ENCODE peak calls at places on chromosomes 13 and 19, in ten cellular contexts. One of them, this sample, is unnamed.

GRCh38 chr19:11444059-11444458 is 8.6 kb downstream of the PRKCSH start:
- DNase-seq in esophagus squamous epithelium: no peak
- DNase-seq in adrenal gland: no peak
- DNase-seq in fibroblast of villous mesenchyme: no peak
- DNase-seq in cardiac muscle cell: no peak
- DNase-seq in uterus: no peak
- DNase-seq in HFF-Myc: no peak
- DNase-seq in ascending aorta: no peak
- DNase-seq in mucosa of descending colon: no peak
- DNase-seq in cardiac fibroblast: no peak
- DNase-seq in this sample: no peak

GRCh38 chr13:100235311-100235901 is 146.5 kb downstream of the PCCA start:
- DNase-seq in esophagus squamous epithelium: no peak
- DNase-seq in adrenal gland: no peak
- DNase-seq in fibroblast of villous mesenchyme: peak; percentile 58
- DNase-seq in cardiac muscle cell: peak; percentile 44
- DNase-seq in uterus: no peak
- DNase-seq in HFF-Myc: peak; percentile 56
- DNase-seq in ascending aorta: no peak
- DNase-seq in mucosa of descending colon: no peak
- DNase-seq in cardiac fibroblast: peak; percentile 68
- DNase-seq in this sample: peak; percentile 50

GRCh38 chr13:111952814-111953213 is 114.1 kb upstream of the SOX1 start:
- DNase-seq in esophagus squamous epithelium: no peak
- DNase-seq in adrenal gland: no peak
- DNase-seq in fibroblast of villous mesenchyme: no peak
- DNase-seq in cardiac muscle cell: no peak
- DNase-seq in uterus: no peak
- DNase-seq in HFF-Myc: no peak
- DNase-seq in ascending aorta: no peak
- DNase-seq in mucosa of descending colon: no peak
- DNase-seq in cardiac fibroblast: no peak
- DNase-seq in this sample: no peak

GRCh38 chr19:48812094-48812929 is 1.5 kb upstream of the BCAT2 start:
- DNase-seq in esophagus squamous epithelium: peak; percentile 28
- DNase-seq in adrenal gland: peak; percentile 85
- DNase-seq in fibroblast of villous mesenchyme: peak; percentile 68
- DNase-seq in cardiac muscle cell: peak; percentile 90
- DNase-seq in uterus: peak; percentile 95
- DNase-seq in HFF-Myc: no peak
- DNase-seq in ascending aorta: peak; percentile 66
- DNase-seq in mucosa of descending colon: peak; percentile 93
- DNase-seq in cardiac fibroblast: peak; percentile 88
- DNase-seq in this sample: no peak

GRCh38 chr19:17424743-17425365 is 5.0 kb downstream of the MVB12A start:
- DNase-seq in esophagus squamous epithelium: no peak
- DNase-seq in adrenal gland: peak; percentile 66
- DNase-seq in fibroblast of villous mesenchyme: peak; percentile 46
- DNase-seq in cardiac muscle cell: peak; percentile 92
- DNase-seq in uterus: no peak
- DNase-seq in HFF-Myc: no peak
- DNase-seq in ascending aorta: no peak
- DNase-seq in mucosa of descending colon: peak; percentile 31
- DNase-seq in cardiac fibroblast: peak; percentile 64
- DNase-seq in this sample: no peak

GRCh38 chr19:18774107-18774506 is 17.0 kb downstream of the COMP start:
- DNase-seq in esophagus squamous epithelium: no peak
- DNase-seq in adrenal gland: no peak
- DNase-seq in fibroblast of villous mesenchyme: no peak
- DNase-seq in cardiac muscle cell: no peak
- DNase-seq in uterus: no peak
- DNase-seq in HFF-Myc: no peak
- DNase-seq in ascending aorta: no peak
- DNase-seq in mucosa of descending colon: no peak
- DNase-seq in cardiac fibroblast: no peak
- DNase-seq in this sample: no peak

GRCh38 chr19:49701271-49701786 is 10.4 kb downstream of the CPT1C start:
- DNase-seq in esophagus squamous epithelium: no peak
- DNase-seq in adrenal gland: no peak
- DNase-seq in fibroblast of villous mesenchyme: no peak
- DNase-seq in cardiac muscle cell: no peak
- DNase-seq in uterus: no peak
- DNase-seq in HFF-Myc: no peak
- DNase-seq in ascending aorta: no peak
- DNase-seq in mucosa of descending colon: no peak
- DNase-seq in cardiac fibroblast: no peak
- DNase-seq in this sample: no peak

GRCh38 chr13:24630851-24631341 is 49.3 kb upstream of the ATP12A start:
- DNase-seq in esophagus squamous epithelium: no peak
- DNase-seq in adrenal gland: no peak
- DNase-seq in fibroblast of villous mesenchyme: peak; percentile 87
- DNase-seq in cardiac muscle cell: peak; percentile 10
- DNase-seq in uterus: no peak
- DNase-seq in HFF-Myc: no peak
- DNase-seq in ascending aorta: no peak
- DNase-seq in mucosa of descending colon: no peak
- DNase-seq in cardiac fibroblast: peak; percentile 52
- DNase-seq in this sample: peak; percentile 3

GRCh38 chr19:932647-933552 is 7.1 kb downstream of the ARID3A start:
- DNase-seq in esophagus squamous epithelium: no peak
- DNase-seq in adrenal gland: peak; percentile 67
- DNase-seq in fibroblast of villous mesenchyme: peak; percentile 97
- DNase-seq in cardiac muscle cell: peak; percentile 71
- DNase-seq in uterus: peak; percentile 80
- DNase-seq in HFF-Myc: peak; percentile 92
- DNase-seq in ascending aorta: no peak
- DNase-seq in mucosa of descending colon: peak; percentile 72
- DNase-seq in cardiac fibroblast: peak; percentile 93
- DNase-seq in this sample: peak; percentile 70

GRCh38 chr13:23610187-23610576 is 40.0 kb downstream of the TNFRSF19 start:
- DNase-seq in esophagus squamous epithelium: no peak
- DNase-seq in adrenal gland: no peak
- DNase-seq in fibroblast of villous mesenchyme: peak; percentile 47
- DNase-seq in cardiac muscle cell: no peak
- DNase-seq in uterus: no peak
- DNase-seq in HFF-Myc: no peak
- DNase-seq in ascending aorta: no peak
- DNase-seq in mucosa of descending colon: no peak
- DNase-seq in cardiac fibroblast: peak; percentile 24
- DNase-seq in this sample: no peak

GRCh38 chr19:50513746-50514345 is at the start of gene ASPDH:
- DNase-seq in esophagus squamous epithelium: no peak
- DNase-seq in adrenal gland: no peak
- DNase-seq in fibroblast of villous mesenchyme: no peak
- DNase-seq in cardiac muscle cell: no peak
- DNase-seq in uterus: no peak
- DNase-seq in HFF-Myc: no peak
- DNase-seq in ascending aorta: no peak
- DNase-seq in mucosa of descending colon: peak; percentile 23
- DNase-seq in cardiac fibroblast: no peak
- DNase-seq in this sample: no peak

GRCh38 chr13:75079226-75079625 is 402.7 kb downstream of the TBC1D4 start:
- DNase-seq in esophagus squamous epithelium: no peak
- DNase-seq in adrenal gland: no peak
- DNase-seq in fibroblast of villous mesenchyme: peak; percentile 6
- DNase-seq in cardiac muscle cell: no peak
- DNase-seq in uterus: no peak
- DNase-seq in HFF-Myc: no peak
- DNase-seq in ascending aorta: no peak
- DNase-seq in mucosa of descending colon: no peak
- DNase-seq in cardiac fibroblast: peak; percentile 14
- DNase-seq in this sample: peak; percentile 33

GRCh38 chr19:10320602-10321416 is 5.0 kb upstream of the FDX2 start:
- DNase-seq in esophagus squamous epithelium: no peak
- DNase-seq in adrenal gland: no peak
- DNase-seq in fibroblast of villous mesenchyme: no peak
- DNase-seq in cardiac muscle cell: no peak
- DNase-seq in uterus: no peak
- DNase-seq in HFF-Myc: no peak
- DNase-seq in ascending aorta: no peak
- DNase-seq in mucosa of descending colon: peak; percentile 41
- DNase-seq in cardiac fibroblast: no peak
- DNase-seq in this sample: no peak

GRCh38 chr13:80483157-80483556 is 142.2 kb upstream of the SPRY2 start:
- DNase-seq in esophagus squamous epithelium: no peak
- DNase-seq in adrenal gland: no peak
- DNase-seq in fibroblast of villous mesenchyme: no peak
- DNase-seq in cardiac muscle cell: no peak
- DNase-seq in uterus: no peak
- DNase-seq in HFF-Myc: no peak
- DNase-seq in ascending aorta: no peak
- DNase-seq in mucosa of descending colon: no peak
- DNase-seq in cardiac fibroblast: no peak
- DNase-seq in this sample: no peak

GRCh38 chr19:1663854-1664253 is 11.4 kb upstream of the TCF3 start:
- DNase-seq in esophagus squamous epithelium: no peak
- DNase-seq in adrenal gland: no peak
- DNase-seq in fibroblast of villous mesenchyme: no peak
- DNase-seq in cardiac muscle cell: no peak
- DNase-seq in uterus: no peak
- DNase-seq in HFF-Myc: no peak
- DNase-seq in ascending aorta: no peak
- DNase-seq in mucosa of descending colon: no peak
- DNase-seq in cardiac fibroblast: no peak
- DNase-seq in this sample: no peak

DNA sequence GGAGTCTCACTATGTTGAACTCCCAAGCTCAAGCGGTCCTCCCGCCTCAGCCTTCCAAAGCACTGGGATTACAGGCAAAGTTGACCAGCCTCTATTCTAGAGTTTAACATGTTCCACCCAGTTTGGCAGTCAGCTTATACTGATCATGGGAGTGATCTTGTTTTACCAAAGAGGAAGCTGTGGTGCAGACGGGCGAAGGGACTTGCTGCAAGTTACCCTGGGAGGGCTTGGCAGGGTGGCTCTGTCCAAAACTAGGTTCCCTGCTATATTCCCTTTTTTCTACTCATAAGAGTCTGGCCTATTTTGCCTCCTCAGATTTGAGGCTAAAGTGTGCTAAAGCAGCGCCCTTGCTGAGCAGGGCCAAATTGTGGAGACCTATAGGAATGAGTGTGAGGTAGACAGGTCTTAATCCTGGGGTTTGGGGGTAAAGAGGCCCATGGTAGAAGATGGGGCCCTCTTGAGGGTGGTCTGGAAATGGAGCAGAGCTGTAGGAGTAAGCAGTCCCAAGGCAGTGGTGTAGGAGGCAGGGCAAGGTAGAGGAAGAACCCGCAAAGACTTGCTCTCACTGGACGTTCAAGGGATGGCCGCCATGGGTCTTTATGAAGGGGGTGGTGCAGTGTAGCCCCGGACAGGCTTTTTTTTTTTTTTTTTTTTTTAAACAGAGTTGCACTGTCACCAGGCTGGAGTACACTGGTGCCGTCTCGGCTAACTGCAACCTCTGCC is 3.3 kb downstream of the RPS19 start:
- DNase-seq in esophagus squamous epithelium: no peak
- DNase-seq in adrenal gland: no peak
- DNase-seq in fibroblast of villous mesenchyme: no peak
- DNase-seq in cardiac muscle cell: no peak
- DNase-seq in uterus: no peak
- DNase-seq in HFF-Myc: no peak
- DNase-seq in ascending aorta: no peak
- DNase-seq in mucosa of descending colon: no peak
- DNase-seq in cardiac fibroblast: no peak
- DNase-seq in this sample: no peak
- H3K4me3 ChIP-seq in esophagus squamous epithelium: no peak overlapping the region
- H3K4me3 ChIP-seq in adrenal gland: no peak overlapping the region
- H3K4me3 ChIP-seq in fibroblast of villous mesenchyme: no peak overlapping the region
- H3K4me3 ChIP-seq in cardiac muscle cell: no peak overlapping the region
- H3K4me3 ChIP-seq in uterus: no peak overlapping the region
- H3K4me3 ChIP-seq in HFF-Myc: peak overlapping the region; percentile 100
- H3K4me3 ChIP-seq in ascending aorta: no peak overlapping the region
- H3K4me3 ChIP-seq in mucosa of descending colon: no peak overlapping the region
- H3K4me3 ChIP-seq in cardiac fibroblast: no peak overlapping the region
- H3K4me3 ChIP-seq in this sample: no peak overlapping the region

DNA sequence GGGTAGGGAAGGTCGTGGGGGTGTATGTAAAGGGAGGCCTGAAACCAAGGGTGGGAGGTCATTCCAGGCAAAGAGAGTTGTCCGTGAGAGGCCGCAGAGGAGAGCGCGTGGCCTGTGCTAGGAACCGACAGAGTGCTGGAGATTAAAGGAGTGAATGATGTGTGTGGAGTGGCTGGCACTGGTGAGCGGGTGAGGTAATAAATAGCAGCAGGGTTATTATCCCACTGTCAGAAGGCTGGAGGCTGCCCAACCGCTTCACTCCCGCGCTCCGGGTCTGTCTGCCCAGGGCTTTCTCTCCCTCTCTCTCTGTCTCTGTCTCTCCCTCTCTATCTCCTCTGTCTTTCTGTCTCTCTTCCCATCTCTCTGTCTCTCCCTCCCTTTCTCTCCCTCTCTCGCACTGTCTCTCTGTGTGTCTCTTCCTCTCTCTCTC is 17.4 kb downstream of the ZNF579 start:
- DNase-seq in esophagus squamous epithelium: no peak
- DNase-seq in adrenal gland: no peak
- DNase-seq in fibroblast of villous mesenchyme: no peak
- DNase-seq in cardiac muscle cell: peak; percentile 69
- DNase-seq in uterus: peak; percentile 84
- DNase-seq in HFF-Myc: no peak
- DNase-seq in ascending aorta: no peak
- DNase-seq in mucosa of descending colon: no peak
- DNase-seq in cardiac fibroblast: peak; percentile 70
- DNase-seq in this sample: no peak
- H3K4me3 ChIP-seq in esophagus squamous epithelium: no peak overlapping the region
- H3K4me3 ChIP-seq in adrenal gland: no peak overlapping the region
- H3K4me3 ChIP-seq in fibroblast of villous mesenchyme: no peak overlapping the region
- H3K4me3 ChIP-seq in cardiac muscle cell: no peak overlapping the region
- H3K4me3 ChIP-seq in uterus: no peak overlapping the region
- H3K4me3 ChIP-seq in HFF-Myc: no peak overlapping the region
- H3K4me3 ChIP-seq in ascending aorta: no peak overlapping the region
- H3K4me3 ChIP-seq in mucosa of descending colon: no peak overlapping the region
- H3K4me3 ChIP-seq in cardiac fibroblast: no peak overlapping the region
- H3K4me3 ChIP-seq in this sample: no peak overlapping the region

GRCh38 chr19:5075603-5076002 is 106.7 kb downstream of the KDM4B start:
- DNase-seq in esophagus squamous epithelium: no peak
- DNase-seq in adrenal gland: no peak
- DNase-seq in fibroblast of villous mesenchyme: no peak
- DNase-seq in cardiac muscle cell: no peak
- DNase-seq in uterus: no peak
- DNase-seq in HFF-Myc: no peak
- DNase-seq in ascending aorta: no peak
- DNase-seq in mucosa of descending colon: no peak
- DNase-seq in cardiac fibroblast: no peak
- DNase-seq in this sample: no peak
- H3K4me3 ChIP-seq in esophagus squamous epithelium: no peak overlapping the region
- H3K4me3 ChIP-seq in adrenal gland: no peak overlapping the region
- H3K4me3 ChIP-seq in fibroblast of villous mesenchyme: no peak overlapping the region
- H3K4me3 ChIP-seq in cardiac muscle cell: no peak overlapping the region
- H3K4me3 ChIP-seq in uterus: no peak overlapping the region
- H3K4me3 ChIP-seq in HFF-Myc: no peak overlapping the region
- H3K4me3 ChIP-seq in ascending aorta: no peak overlapping the region
- H3K4me3 ChIP-seq in mucosa of descending colon: no peak overlapping the region
- H3K4me3 ChIP-seq in cardiac fibroblast: no peak overlapping the region
- H3K4me3 ChIP-seq in this sample: no peak overlapping the region

DNA sequence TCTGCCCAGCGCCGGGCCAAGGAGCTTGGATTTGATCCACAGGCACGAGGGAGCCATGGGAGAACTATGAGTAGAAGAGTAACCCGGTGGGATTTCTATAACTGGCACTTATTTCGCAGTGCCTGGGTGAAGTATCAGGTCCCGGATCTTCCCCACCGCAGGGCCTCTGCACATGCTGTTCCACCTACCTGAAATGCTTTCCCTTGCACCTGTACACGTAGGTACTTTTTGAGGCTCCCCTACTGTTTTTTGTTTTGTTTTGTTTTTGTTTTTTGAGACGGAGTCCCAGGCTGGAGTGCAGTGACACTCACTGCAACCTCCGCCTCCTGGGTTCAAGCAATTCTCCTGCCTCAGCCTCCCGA is 402 bp upstream of the KANK3 start:
- DNase-seq in esophagus squamous epithelium: no peak
- DNase-seq in adrenal gland: no peak
- DNase-seq in fibroblast of villous mesenchyme: no peak
- DNase-seq in cardiac muscle cell: no peak
- DNase-seq in uterus: no peak
- DNase-seq in HFF-Myc: no peak
- DNase-seq in ascending aorta: no peak
- DNase-seq in mucosa of descending colon: no peak
- DNase-seq in cardiac fibroblast: no peak
- DNase-seq in this sample: no peak
- H3K4me3 ChIP-seq in esophagus squamous epithelium: peak overlapping the region; percentile 64
- H3K4me3 ChIP-seq in adrenal gland: no peak overlapping the region
- H3K4me3 ChIP-seq in fibroblast of villous mesenchyme: peak overlapping the region; percentile 68
- H3K4me3 ChIP-seq in cardiac muscle cell: no peak overlapping the region
- H3K4me3 ChIP-seq in uterus: no peak overlapping the region
- H3K4me3 ChIP-seq in HFF-Myc: no peak overlapping the region
- H3K4me3 ChIP-seq in ascending aorta: peak overlapping the region; percentile 57
- H3K4me3 ChIP-seq in mucosa of descending colon: no peak overlapping the region
- H3K4me3 ChIP-seq in cardiac fibroblast: peak overlapping the region; percentile 55
- H3K4me3 ChIP-seq in this sample: no peak overlapping the region

This sample was measured in astrocyte of the cerebellum.